ENCODE peak calls at places on chromosomes 4 and X, in nine cellular contexts. One of them, this sample, is unnamed.

GRCh38 chrX:7139202-7140081 is 8.1 kb upstream of the STS start:
- DNase-seq in cardiac fibroblast: peak
- DNase-seq in hippocampal formation: no peak
- DNase-seq in AG08396: peak
- DNase-seq in left lung: no peak
- DNase-seq in AG09319: no peak
- DNase-seq in activated naive CD4-positive, alpha-beta T cell treated with anti-CD3 and anti-CD28 coated beads for 36 hours: no peak
- DNase-seq in stimulated activated CD8-positive, alpha-beta memory T cell treated with anti-CD3 and anti-CD28 coated beads, Interleukin-4, amount 100 ng/mL, for 1 hour: no peak
- DNase-seq in GM13977: no peak
- DNase-seq in this sample: no peak

GRCh38 chr4:55184600-55185523 is 59.5 kb upstream of the KDR start:
- DNase-seq in activated naive CD4-positive, alpha-beta T cell treated with anti-CD3 and anti-CD28 coated beads for 36 hours: peak
- DNase-seq in GM13977: no peak
- DNase-seq in left lung: no peak
- DNase-seq in cardiac fibroblast: peak
- DNase-seq in hippocampal formation: no peak
- DNase-seq in AG08396: no peak
- DNase-seq in AG09319: no peak
- DNase-seq in stimulated activated CD8-positive, alpha-beta memory T cell treated with anti-CD3 and anti-CD28 coated beads, Interleukin-4, amount 100 ng/mL, for 1 hour: no peak
- DNase-seq in this sample: peak

GRCh38 chrX:378443-378842 is 8.3 kb downstream of the PPP2R3B start:
- DNase-seq in AG08396: no peak
- DNase-seq in AG09319: no peak
- DNase-seq in left lung: no peak
- DNase-seq in cardiac fibroblast: no peak
- DNase-seq in GM13977: no peak
- DNase-seq in stimulated activated CD8-positive, alpha-beta memory T cell treated with anti-CD3 and anti-CD28 coated beads, Interleukin-4, amount 100 ng/mL, for 1 hour: no peak
- DNase-seq in activated naive CD4-positive, alpha-beta T cell treated with anti-CD3 and anti-CD28 coated beads for 36 hours: peak
- DNase-seq in hippocampal formation: no peak
- DNase-seq in this sample: no peak

GRCh38 chr4:168719725-168720124 is 222.9 kb downstream of the PALLD start:
- DNase-seq in left lung: no peak
- DNase-seq in AG08396: no peak
- DNase-seq in stimulated activated CD8-positive, alpha-beta memory T cell treated with anti-CD3 and anti-CD28 coated beads, Interleukin-4, amount 100 ng/mL, for 1 hour: no peak
- DNase-seq in activated naive CD4-positive, alpha-beta T cell treated with anti-CD3 and anti-CD28 coated beads for 36 hours: no peak
- DNase-seq in hippocampal formation: no peak
- DNase-seq in cardiac fibroblast: no peak
- DNase-seq in AG09319: no peak
- DNase-seq in GM13977: no peak
- DNase-seq in this sample: no peak

GRCh38 chr4:176920694-176921093 is 128.0 kb upstream of the VEGFC start:
- DNase-seq in cardiac fibroblast: peak
- DNase-seq in stimulated activated CD8-positive, alpha-beta memory T cell treated with anti-CD3 and anti-CD28 coated beads, Interleukin-4, amount 100 ng/mL, for 1 hour: no peak
- DNase-seq in activated naive CD4-positive, alpha-beta T cell treated with anti-CD3 and anti-CD28 coated beads for 36 hours: no peak
- DNase-seq in left lung: no peak
- DNase-seq in AG09319: no peak
- DNase-seq in GM13977: no peak
- DNase-seq in hippocampal formation: no peak
- DNase-seq in AG08396: peak
- DNase-seq in this sample: no peak

GRCh38 chr4:139857977-139858376 is 192.4 kb downstream of the MGST2 start:
- DNase-seq in GM13977: no peak
- DNase-seq in stimulated activated CD8-positive, alpha-beta memory T cell treated with anti-CD3 and anti-CD28 coated beads, Interleukin-4, amount 100 ng/mL, for 1 hour: no peak
- DNase-seq in left lung: no peak
- DNase-seq in activated naive CD4-positive, alpha-beta T cell treated with anti-CD3 and anti-CD28 coated beads for 36 hours: no peak
- DNase-seq in AG08396: no peak
- DNase-seq in cardiac fibroblast: no peak
- DNase-seq in hippocampal formation: no peak
- DNase-seq in AG09319: no peak
- DNase-seq in this sample: no peak

GRCh38 chr4:73741140-73741749 is 876 bp downstream of the CXCL8 start:
- DNase-seq in GM13977: no peak
- DNase-seq in stimulated activated CD8-positive, alpha-beta memory T cell treated with anti-CD3 and anti-CD28 coated beads, Interleukin-4, amount 100 ng/mL, for 1 hour: no peak
- DNase-seq in cardiac fibroblast: no peak
- DNase-seq in activated naive CD4-positive, alpha-beta T cell treated with anti-CD3 and anti-CD28 coated beads for 36 hours: no peak
- DNase-seq in left lung: no peak
- DNase-seq in hippocampal formation: no peak
- DNase-seq in AG09319: no peak
- DNase-seq in AG08396: no peak
- DNase-seq in this sample: no peak

GRCh38 chrX:134572816-134573682 is 85.2 kb downstream of the PLAC1 start:
- DNase-seq in activated naive CD4-positive, alpha-beta T cell treated with anti-CD3 and anti-CD28 coated beads for 36 hours: no peak
- DNase-seq in cardiac fibroblast: no peak
- DNase-seq in hippocampal formation: no peak
- DNase-seq in GM13977: no peak
- DNase-seq in AG09319: no peak
- DNase-seq in AG08396: no peak
- DNase-seq in left lung: no peak
- DNase-seq in stimulated activated CD8-positive, alpha-beta memory T cell treated with anti-CD3 and anti-CD28 coated beads, Interleukin-4, amount 100 ng/mL, for 1 hour: no peak
- DNase-seq in this sample: no peak

GRCh38 chrX:115324194-115324593 is 34.7 kb downstream of the LUZP4 start:
- DNase-seq in stimulated activated CD8-positive, alpha-beta memory T cell treated with anti-CD3 and anti-CD28 coated beads, Interleukin-4, amount 100 ng/mL, for 1 hour: no peak
- DNase-seq in cardiac fibroblast: peak
- DNase-seq in activated naive CD4-positive, alpha-beta T cell treated with anti-CD3 and anti-CD28 coated beads for 36 hours: no peak
- DNase-seq in AG09319: no peak
- DNase-seq in hippocampal formation: no peak
- DNase-seq in left lung: no peak
- DNase-seq in GM13977: no peak
- DNase-seq in AG08396: no peak
- DNase-seq in this sample: no peak

GRCh38 chr4:1554876-1555265 is 129.2 kb downstream of the FAM53A start:
- DNase-seq in cardiac fibroblast: no peak
- DNase-seq in left lung: no peak
- DNase-seq in activated naive CD4-positive, alpha-beta T cell treated with anti-CD3 and anti-CD28 coated beads for 36 hours: no peak
- DNase-seq in AG08396: no peak
- DNase-seq in stimulated activated CD8-positive, alpha-beta memory T cell treated with anti-CD3 and anti-CD28 coated beads, Interleukin-4, amount 100 ng/mL, for 1 hour: no peak
- DNase-seq in hippocampal formation: no peak
- DNase-seq in GM13977: no peak
- DNase-seq in AG09319: no peak
- DNase-seq in this sample: no peak

GRCh38 chr4:188032170-188032569 is 36.6 kb downstream of the ZFP42 start:
- DNase-seq in activated naive CD4-positive, alpha-beta T cell treated with anti-CD3 and anti-CD28 coated beads for 36 hours: no peak
- DNase-seq in cardiac fibroblast: no peak
- DNase-seq in left lung: no peak
- DNase-seq in stimulated activated CD8-positive, alpha-beta memory T cell treated with anti-CD3 and anti-CD28 coated beads, Interleukin-4, amount 100 ng/mL, for 1 hour: no peak
- DNase-seq in AG08396: no peak
- DNase-seq in AG09319: no peak
- DNase-seq in GM13977: no peak
- DNase-seq in hippocampal formation: no peak
- DNase-seq in this sample: no peak

GRCh38 chr4:21554036-21554435 is 394.5 kb downstream of the KCNIP4 start:
- DNase-seq in AG09319: no peak
- DNase-seq in activated naive CD4-positive, alpha-beta T cell treated with anti-CD3 and anti-CD28 coated beads for 36 hours: no peak
- DNase-seq in left lung: no peak
- DNase-seq in hippocampal formation: no peak
- DNase-seq in GM13977: no peak
- DNase-seq in stimulated activated CD8-positive, alpha-beta memory T cell treated with anti-CD3 and anti-CD28 coated beads, Interleukin-4, amount 100 ng/mL, for 1 hour: no peak
- DNase-seq in AG08396: no peak
- DNase-seq in cardiac fibroblast: no peak
- DNase-seq in this sample: no peak

GRCh38 chrX:15043538-15043937 is 170.3 kb downstream of the MOSPD2 start:
- DNase-seq in AG08396: no peak
- DNase-seq in stimulated activated CD8-positive, alpha-beta memory T cell treated with anti-CD3 and anti-CD28 coated beads, Interleukin-4, amount 100 ng/mL, for 1 hour: no peak
- DNase-seq in hippocampal formation: no peak
- DNase-seq in GM13977: no peak
- DNase-seq in AG09319: no peak
- DNase-seq in cardiac fibroblast: no peak
- DNase-seq in activated naive CD4-positive, alpha-beta T cell treated with anti-CD3 and anti-CD28 coated beads for 36 hours: no peak
- DNase-seq in left lung: no peak
- DNase-seq in this sample: no peak

GRCh38 chrX:44025611-44026010 is 52.4 kb upstream of the NDP start:
- DNase-seq in AG09319: no peak
- DNase-seq in AG08396: no peak
- DNase-seq in hippocampal formation: no peak
- DNase-seq in left lung: no peak
- DNase-seq in activated naive CD4-positive, alpha-beta T cell treated with anti-CD3 and anti-CD28 coated beads for 36 hours: no peak
- DNase-seq in cardiac fibroblast: peak
- DNase-seq in stimulated activated CD8-positive, alpha-beta memory T cell treated with anti-CD3 and anti-CD28 coated beads, Interleukin-4, amount 100 ng/mL, for 1 hour: no peak
- DNase-seq in GM13977: no peak
- DNase-seq in this sample: no peak

GRCh38 chr4:60724623-60725022 is 475.5 kb upstream of the ADGRL3 start:
- DNase-seq in activated naive CD4-positive, alpha-beta T cell treated with anti-CD3 and anti-CD28 coated beads for 36 hours: no peak
- DNase-seq in left lung: no peak
- DNase-seq in AG08396: peak
- DNase-seq in AG09319: no peak
- DNase-seq in GM13977: no peak
- DNase-seq in hippocampal formation: no peak
- DNase-seq in stimulated activated CD8-positive, alpha-beta memory T cell treated with anti-CD3 and anti-CD28 coated beads, Interleukin-4, amount 100 ng/mL, for 1 hour: no peak
- DNase-seq in cardiac fibroblast: peak
- DNase-seq in this sample: no peak

GRCh38 chr4:59748433-59748832 is 1451.7 kb upstream of the ADGRL3 start:
- DNase-seq in cardiac fibroblast: no peak
- DNase-seq in stimulated activated CD8-positive, alpha-beta memory T cell treated with anti-CD3 and anti-CD28 coated beads, Interleukin-4, amount 100 ng/mL, for 1 hour: no peak
- DNase-seq in left lung: no peak
- DNase-seq in hippocampal formation: no peak
- DNase-seq in GM13977: no peak
- DNase-seq in activated naive CD4-positive, alpha-beta T cell treated with anti-CD3 and anti-CD28 coated beads for 36 hours: no peak
- DNase-seq in AG08396: no peak
- DNase-seq in AG09319: no peak
- DNase-seq in this sample: no peak

GRCh38 chr4:158208931-158209640 is 1.2 kb upstream of the TMEM144 start:
- DNase-seq in stimulated activated CD8-positive, alpha-beta memory T cell treated with anti-CD3 and anti-CD28 coated beads, Interleukin-4, amount 100 ng/mL, for 1 hour: no peak
- DNase-seq in activated naive CD4-positive, alpha-beta T cell treated with anti-CD3 and anti-CD28 coated beads for 36 hours: no peak
- DNase-seq in left lung: no peak
- DNase-seq in AG09319: no peak
- DNase-seq in hippocampal formation: no peak
- DNase-seq in GM13977: peak
- DNase-seq in cardiac fibroblast: no peak
- DNase-seq in AG08396: no peak
- DNase-seq in this sample: peak

GRCh38 chr4:17780461-17781071 is 855 bp downstream of the FAM184B start:
- DNase-seq in activated naive CD4-positive, alpha-beta T cell treated with anti-CD3 and anti-CD28 coated beads for 36 hours: no peak
- DNase-seq in cardiac fibroblast: peak
- DNase-seq in left lung: no peak
- DNase-seq in stimulated activated CD8-positive, alpha-beta memory T cell treated with anti-CD3 and anti-CD28 coated beads, Interleukin-4, amount 100 ng/mL, for 1 hour: no peak
- DNase-seq in GM13977: no peak
- DNase-seq in hippocampal formation: no peak
- DNase-seq in AG09319: no peak
- DNase-seq in AG08396: peak
- DNase-seq in this sample: no peak

GRCh38 chrX:87583679-87584078 is 66.1 kb downstream of the KLHL4 start:
- DNase-seq in stimulated activated CD8-positive, alpha-beta memory T cell treated with anti-CD3 and anti-CD28 coated beads, Interleukin-4, amount 100 ng/mL, for 1 hour: no peak
- DNase-seq in GM13977: no peak
- DNase-seq in AG08396: no peak
- DNase-seq in left lung: no peak
- DNase-seq in activated naive CD4-positive, alpha-beta T cell treated with anti-CD3 and anti-CD28 coated beads for 36 hours: no peak
- DNase-seq in AG09319: no peak
- DNase-seq in cardiac fibroblast: no peak
- DNase-seq in hippocampal formation: no peak
- DNase-seq in this sample: peak

GRCh38 chrX:143635915-143636314 is at the start of gene SLITRK4:
- DNase-seq in GM13977: no peak
- DNase-seq in left lung: no peak
- DNase-seq in activated naive CD4-positive, alpha-beta T cell treated with anti-CD3 and anti-CD28 coated beads for 36 hours: no peak
- DNase-seq in AG08396: no peak
- DNase-seq in hippocampal formation: peak
- DNase-seq in AG09319: no peak
- DNase-seq in cardiac fibroblast: peak
- DNase-seq in stimulated activated CD8-positive, alpha-beta memory T cell treated with anti-CD3 and anti-CD28 coated beads, Interleukin-4, amount 100 ng/mL, for 1 hour: no peak
- DNase-seq in this sample: no peak

GRCh38 chr4:8318509-8318908 is 49.0 kb downstream of the HTRA3 start:
- DNase-seq in activated naive CD4-positive, alpha-beta T cell treated with anti-CD3 and anti-CD28 coated beads for 36 hours: no peak
- DNase-seq in hippocampal formation: no peak
- DNase-seq in AG09319: no peak
- DNase-seq in AG08396: no peak
- DNase-seq in cardiac fibroblast: no peak
- DNase-seq in stimulated activated CD8-positive, alpha-beta memory T cell treated with anti-CD3 and anti-CD28 coated beads, Interleukin-4, amount 100 ng/mL, for 1 hour: no peak
- DNase-seq in left lung: no peak
- DNase-seq in GM13977: no peak
- DNase-seq in this sample: no peak

GRCh38 chrX:38799995-38800394 is 1.3 kb upstream of the MID1IP1 start:
- DNase-seq in GM13977: peak
- DNase-seq in stimulated activated CD8-positive, alpha-beta memory T cell treated with anti-CD3 and anti-CD28 coated beads, Interleukin-4, amount 100 ng/mL, for 1 hour: no peak
- DNase-seq in hippocampal formation: peak
- DNase-seq in AG08396: no peak
- DNase-seq in AG09319: no peak
- DNase-seq in left lung: no peak
- DNase-seq in activated naive CD4-positive, alpha-beta T cell treated with anti-CD3 and anti-CD28 coated beads for 36 hours: peak
- DNase-seq in cardiac fibroblast: no peak
- DNase-seq in this sample: no peak

GRCh38 chr4:7195546-7196282 is 3.4 kb downstream of the SORCS2 start:
- DNase-seq in AG08396: no peak
- DNase-seq in activated naive CD4-positive, alpha-beta T cell treated with anti-CD3 and anti-CD28 coated beads for 36 hours: no peak
- DNase-seq in GM13977: no peak
- DNase-seq in left lung: no peak
- DNase-seq in AG09319: no peak
- DNase-seq in stimulated activated CD8-positive, alpha-beta memory T cell treated with anti-CD3 and anti-CD28 coated beads, Interleukin-4, amount 100 ng/mL, for 1 hour: no peak
- DNase-seq in cardiac fibroblast: peak
- DNase-seq in hippocampal formation: no peak
- DNase-seq in this sample: no peak

GRCh38 chr4:167233523-167234387 is 539 bp downstream of the SPOCK3 start:
- DNase-seq in stimulated activated CD8-positive, alpha-beta memory T cell treated with anti-CD3 and anti-CD28 coated beads, Interleukin-4, amount 100 ng/mL, for 1 hour: no peak
- DNase-seq in cardiac fibroblast: peak
- DNase-seq in hippocampal formation: peak
- DNase-seq in GM13977: peak
- DNase-seq in AG09319: no peak
- DNase-seq in activated naive CD4-positive, alpha-beta T cell treated with anti-CD3 and anti-CD28 coated beads for 36 hours: no peak
- DNase-seq in left lung: peak
- DNase-seq in AG08396: no peak
- DNase-seq in this sample: no peak

GRCh38 chr4:186190456-186191265 is 706 bp upstream of the CYP4V2 start:
- DNase-seq in left lung: peak
- DNase-seq in stimulated activated CD8-positive, alpha-beta memory T cell treated with anti-CD3 and anti-CD28 coated beads, Interleukin-4, amount 100 ng/mL, for 1 hour: no peak
- DNase-seq in AG09319: no peak
- DNase-seq in cardiac fibroblast: peak
- DNase-seq in activated naive CD4-positive, alpha-beta T cell treated with anti-CD3 and anti-CD28 coated beads for 36 hours: peak
- DNase-seq in AG08396: peak
- DNase-seq in GM13977: peak
- DNase-seq in hippocampal formation: peak
- DNase-seq in this sample: peak

GRCh38 chr4:138241281-138242075 is 671 bp downstream of the SLC7A11 start:
- DNase-seq in hippocampal formation: no peak
- DNase-seq in stimulated activated CD8-positive, alpha-beta memory T cell treated with anti-CD3 and anti-CD28 coated beads, Interleukin-4, amount 100 ng/mL, for 1 hour: no peak
- DNase-seq in AG08396: no peak
- DNase-seq in left lung: peak
- DNase-seq in cardiac fibroblast: peak
- DNase-seq in AG09319: no peak
- DNase-seq in activated naive CD4-positive, alpha-beta T cell treated with anti-CD3 and anti-CD28 coated beads for 36 hours: peak
- DNase-seq in GM13977: no peak
- DNase-seq in this sample: no peak

GRCh38 chrX:45445745-45446412 is 245.2 kb upstream of the DIPK2B start:
- DNase-seq in AG08396: peak
- DNase-seq in GM13977: no peak
- DNase-seq in left lung: no peak
- DNase-seq in hippocampal formation: no peak
- DNase-seq in activated naive CD4-positive, alpha-beta T cell treated with anti-CD3 and anti-CD28 coated beads for 36 hours: no peak
- DNase-seq in stimulated activated CD8-positive, alpha-beta memory T cell treated with anti-CD3 and anti-CD28 coated beads, Interleukin-4, amount 100 ng/mL, for 1 hour: no peak
- DNase-seq in cardiac fibroblast: peak
- DNase-seq in AG09319: no peak
- DNase-seq in this sample: no peak

GRCh38 chrX:134020910-134021309 is 35.5 kb upstream of the GPC3 start:
- DNase-seq in AG09319: no peak
- DNase-seq in AG08396: no peak
- DNase-seq in hippocampal formation: no peak
- DNase-seq in left lung: no peak
- DNase-seq in activated naive CD4-positive, alpha-beta T cell treated with anti-CD3 and anti-CD28 coated beads for 36 hours: no peak
- DNase-seq in GM13977: no peak
- DNase-seq in cardiac fibroblast: no peak
- DNase-seq in stimulated activated CD8-positive, alpha-beta memory T cell treated with anti-CD3 and anti-CD28 coated beads, Interleukin-4, amount 100 ng/mL, for 1 hour: no peak
- DNase-seq in this sample: no peak

GRCh38 chr4:95263960-95264359 is 284.8 kb downstream of the UNC5C start:
- DNase-seq in activated naive CD4-positive, alpha-beta T cell treated with anti-CD3 and anti-CD28 coated beads for 36 hours: no peak
- DNase-seq in GM13977: no peak
- DNase-seq in left lung: no peak
- DNase-seq in cardiac fibroblast: no peak
- DNase-seq in AG08396: no peak
- DNase-seq in hippocampal formation: no peak
- DNase-seq in stimulated activated CD8-positive, alpha-beta memory T cell treated with anti-CD3 and anti-CD28 coated beads, Interleukin-4, amount 100 ng/mL, for 1 hour: no peak
- DNase-seq in AG09319: no peak
- DNase-seq in this sample: no peak

GRCh38 chr4:130563185-130563890 is 1467.4 kb downstream of the C4orf33 start:
- DNase-seq in activated naive CD4-positive, alpha-beta T cell treated with anti-CD3 and anti-CD28 coated beads for 36 hours: no peak
- DNase-seq in left lung: peak
- DNase-seq in AG09319: peak
- DNase-seq in cardiac fibroblast: peak
- DNase-seq in hippocampal formation: peak
- DNase-seq in AG08396: peak
- DNase-seq in stimulated activated CD8-positive, alpha-beta memory T cell treated with anti-CD3 and anti-CD28 coated beads, Interleukin-4, amount 100 ng/mL, for 1 hour: no peak
- DNase-seq in GM13977: no peak
- DNase-seq in this sample: peak

GRCh38 chr4:103895876-103896465 is 176.2 kb upstream of the TACR3 start:
- DNase-seq in hippocampal formation: no peak
- DNase-seq in stimulated activated CD8-positive, alpha-beta memory T cell treated with anti-CD3 and anti-CD28 coated beads, Interleukin-4, amount 100 ng/mL, for 1 hour: no peak
- DNase-seq in left lung: no peak
- DNase-seq in activated naive CD4-positive, alpha-beta T cell treated with anti-CD3 and anti-CD28 coated beads for 36 hours: no peak
- DNase-seq in AG09319: no peak
- DNase-seq in cardiac fibroblast: no peak
- DNase-seq in GM13977: no peak
- DNase-seq in AG08396: no peak
- DNase-seq in this sample: no peak